ENCODE peak calls at places on chromosomes 1 and 21, in six cellular contexts. I is psoas muscle, E is cardiac muscle cell, J is stomach, C is thoracic aorta, N is PC-3. G is an unnamed sample. For H3K27me3, the result is how much of the 10 kb centered on the place peaks cover.

GRCh38 chr1:47662068-47662467 is 224.2 kb downstream of the FOXD2 start:
- DNase-seq in I (no peak), E (no peak), N (no peak), J (no peak), C (no peak), G (no peak)

GRCh38 chr21:44710294-44710665 is 1.1 kb downstream of the TSPEAR start:
- DNase-seq in E (no peak), N (no peak), C (no peak), J (no peak), I (peak), G (no peak)

GRCh38 chr1:111887875-111888274 is 101.6 kb downstream of the KCND3 start:
- DNase-seq in N (no peak), E (no peak), I (no peak), C (no peak), J (no peak), G (no peak)

GRCh38 chr1:91884459-91885290 is 1.3 kb downstream of the TGFBR3 start:
- DNase-seq in E (peak), N (peak), I (peak), J (peak), C (no peak), G (peak)

GRCh38 chr1:24806588-24806987 is 61.3 kb downstream of the CLIC4 start:
- DNase-seq in C (no peak), N (no peak), J (no peak), I (no peak), E (no peak), G (no peak)

GRCh38 chr1:16174261-16174871 is 18.5 kb upstream of the EPHA2 start:
- DNase-seq in J (no peak), C (no peak), E (no peak), I (no peak), N (peak), G (no peak)

GRCh38 chr1:159881930-159882839 is 17.8 kb downstream of the CFAP45 start:
- DNase-seq in C (no peak), N (peak), E (peak), J (peak), I (peak), G (no peak)

GRCh38 chr1:108053291-108054023 is 88.5 kb upstream of the VAV3 start:
- DNase-seq in E (no peak), I (no peak), C (no peak), J (no peak), N (peak), G (no peak)

GRCh38 chr1:208006258-208006920 is 95.5 kb upstream of the CD34 start:
- DNase-seq in J (no peak), C (no peak), E (no peak), I (no peak), N (no peak), G (no peak)

GRCh38 chr1:172443666-172444453 is at the start of gene PIGC:
- DNase-seq in C (peak), E (peak), J (peak), I (peak), N (peak), G (peak)

GRCh38 chr1:64917328-64917861 is 49.0 kb downstream of the JAK1 start:
- DNase-seq in E (no peak), N (peak), C (peak), J (peak), I (peak), G (no peak)

GRCh38 chr1:203465943-203466342 is 9.7 kb upstream of the PRELP start:
- DNase-seq in E (peak), C (no peak), J (no peak), N (no peak), I (peak), G (no peak)

GRCh38 chr1:98030483-98030882 is 109.6 kb upstream of the DPYD start:
- DNase-seq in E (no peak), C (no peak), I (no peak), N (peak), J (no peak), G (no peak)

GRCh38 chr1:232987046-232987445 is 36.6 kb downstream of the NTPCR start:
- DNase-seq in I (no peak), C (no peak), E (no peak), N (no peak), J (no peak), G (no peak)

GRCh38 chr1:11316701-11317100 is 43.7 kb downstream of the UBIAD1 start:
- DNase-seq in C (no peak), J (no peak), N (no peak), E (no peak), I (no peak), G (no peak)

GRCh38 chr1:43312212-43312623 is 11.4 kb downstream of the TIE1 start:
- DNase-seq in N (no peak), I (no peak), J (no peak), C (no peak), E (no peak), G (no peak)

GRCh38 chr1:165824269-165824643 is 3.2 kb upstream of the UCK2 start:
- DNase-seq in J (no peak), I (no peak), C (no peak), E (no peak), N (no peak), G (no peak)

GRCh38 chr1:156524985-156525590 is 24.5 kb upstream of the MEF2D start:
- DNase-seq in J (no peak), N (no peak), C (no peak), I (no peak), E (no peak), G (no peak)

GRCh38 chr21:19010996-19011395 is 607.4 kb upstream of the TMPRSS15 start:
- DNase-seq in J (no peak), E (peak), N (no peak), I (no peak), C (no peak), G (no peak)

GRCh38 chr1:54570161-54570560 is 22.1 kb downstream of the ACOT11 start:
- DNase-seq in J (no peak), N (no peak), C (no peak), E (no peak), I (no peak), G (no peak)

GRCh38 chr1:28601696-28602095 is 9.6 kb downstream of the RAB42 start:
- DNase-seq in C (no peak), I (no peak), E (no peak), N (peak), J (no peak), G (peak)

GRCh38 chr1:33234588-33234990 is 21.7 kb upstream of the ZNF362 start:
- DNase-seq in N (no peak), I (no peak), J (no peak), C (no peak), E (no peak), G (no peak)

GRCh38 chr1:116833655-116834054 is 76.1 kb upstream of the PTGFRN start:
- DNase-seq in I (no peak), E (no peak), C (no peak), N (no peak), J (no peak), G (no peak)

GRCh38 chr1:27145934-27146354 is 9.0 kb downstream of the SLC9A1 start:
- DNase-seq in N (peak), C (peak), E (no peak), J (no peak), I (peak), G (no peak)

GRCh38 chr1:93670141-93670540 is 11.5 kb downstream of the BCAR3 start:
- DNase-seq in E (no peak), N (peak), I (no peak), J (peak), C (no peak), G (no peak)

DNA sequence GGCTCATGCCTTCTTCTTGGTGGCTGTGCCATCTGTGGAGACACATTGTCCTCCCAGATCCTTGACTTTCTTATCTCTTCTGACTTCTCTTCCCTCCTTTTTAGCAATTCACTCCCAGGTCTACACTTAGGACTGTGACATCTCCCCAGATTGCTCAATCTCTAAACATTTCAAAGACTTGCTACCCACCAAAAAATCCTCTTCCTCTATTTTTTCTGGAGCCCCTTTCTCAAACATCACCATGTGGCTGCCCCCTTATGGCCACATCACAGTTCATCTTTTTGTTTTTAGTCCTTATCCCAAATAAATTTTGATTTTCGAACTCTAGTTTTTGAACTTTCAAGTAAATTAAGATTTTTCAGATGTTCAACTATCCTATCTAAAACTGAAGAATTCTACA is 148.6 kb upstream of the HOOK1 start:
- DNase-seq in N (no peak), C (no peak), E (no peak), J (no peak), I (no peak), G (no peak)
- H3K4me3 ChIP-seq in N (no peak), C (no peak), E (no peak), J (no peak), I (no peak), G (no peak)

GRCh38 chr1:86687595-86687994 is 16.8 kb upstream of the SH3GLB1 start:
- DNase-seq in N (peak), J (no peak), C (no peak), I (no peak), E (no peak), G (no peak)
- TF ChIP-seq CTCF in N (peak), J (no peak), C (no peak), I (no peak), E (no peak), G (no peak)

GRCh38 chr1:66172272-66172671 is 361.7 kb upstream of the SGIP1 start:
- DNase-seq in C (no peak), E (no peak), J (no peak), I (no peak), N (no peak), G (no peak)
- H3K27me3 ChIP-seq in C (under half), E (under half), J (under half), I (under half), N (half or more), G (under half)

GRCh38 chr1:12464627-12465056 is 153.4 kb downstream of the DHRS3 start:
- DNase-seq in E (no peak), N (peak), J (no peak), I (no peak), C (peak), G (no peak)
- H3K4me3 ChIP-seq in E (no peak), N (no peak), J (no peak), I (no peak), C (no peak), G (no peak)